ENCODE peak calls at places on chromosomes 1 and 21, in ten cellular contexts. E is left cardiac atrium; O is left colon; M is activated T-helper 1 cell treated with Interleukin-2 at 50 U/mL for 16 hours; Q is fibroblast of mammary gland; W is CD8-positive, alpha-beta T cell; L is RWPE2; K is effector memory CD4-positive, alpha-beta T cell; Z is erythroblast; T is upper lobe of right lung. A is an unnamed sample.
A peak's percentile ranks its signal among the peaks of the same experiment; 100 is the strongest.

GRCh38 chr1:30044745-30045144 is 678.6 kb downstream of the MATN1 start:
- DNase-seq in W (no peak), L (no peak), T (no peak), E (no peak), M (no peak), Q (no peak), K (no peak), O (no peak), Z (no peak), A (no peak)

GRCh38 chr1:244067893-244068292 is 16.8 kb downstream of the ZBTB18 start:
- DNase-seq in E (no peak), W (no peak), O (no peak), K (no peak), Z (no peak), L (no peak), T (no peak), M (no peak), Q (peak; percentile 22), A (no peak)

GRCh38 chr21:41726630-41726969 is 40.3 kb downstream of the RIPK4 start:
- DNase-seq in Q (no peak), K (no peak), M (no peak), E (no peak), Z (no peak), T (no peak), O (no peak), L (no peak), W (no peak), A (no peak)

GRCh38 chr1:23533288-23534130 is 2.5 kb upstream of the E2F2 start:
- DNase-seq in W (no peak), K (no peak), O (no peak), Q (no peak), L (no peak), E (no peak), T (no peak), Z (no peak), M (no peak), A (no peak)

GRCh38 chr1:245752551-245752950 is 597.8 kb downstream of the KIF26B start:
- DNase-seq in E (no peak), T (no peak), Q (no peak), M (no peak), K (no peak), O (no peak), W (no peak), L (no peak), Z (no peak), A (no peak)

GRCh38 chr1:27634166-27634981 is 611 bp downstream of the FGR start:
- DNase-seq in K (peak; percentile 46), Z (no peak), L (no peak), T (peak; percentile 83), E (peak; percentile 79), M (peak; percentile 38), O (no peak), W (no peak), Q (no peak), A (no peak)

GRCh38 chr1:154557939-154558609 is 388 bp downstream of the UBE2Q1 start:
- DNase-seq in Q (peak; percentile 18), E (peak; percentile 70), W (peak; percentile 10), T (peak; percentile 85), M (no peak), L (no peak), O (peak; percentile 42), K (peak; percentile 37), Z (peak; percentile 66), A (peak; percentile 26)

GRCh38 chr1:117387060-117387633 is 19.9 kb downstream of the MAN1A2 start:
- DNase-seq in E (no peak), K (no peak), T (no peak), L (no peak), Q (no peak), Z (peak; percentile 5), W (no peak), M (no peak), O (no peak), A (no peak)

GRCh38 chr1:235553063-235553675 is 48.9 kb upstream of the B3GALNT2 start:
- DNase-seq in O (no peak), Q (no peak), Z (no peak), W (no peak), E (no peak), T (no peak), K (no peak), M (no peak), L (no peak), A (peak; percentile 66)

GRCh38 chr1:205344010-205344808 is 12.5 kb downstream of the KLHDC8A start:
- DNase-seq in Q (no peak), W (no peak), M (peak; percentile 13), O (peak; percentile 38), Z (peak; percentile 87), E (no peak), T (peak; percentile 75), K (no peak), L (no peak), A (no peak)

GRCh38 chr21:23249760-23250159 is 2251.6 kb downstream of the NCAM2 start:
- DNase-seq in Q (no peak), L (no peak), W (no peak), T (no peak), Z (no peak), O (no peak), K (no peak), M (no peak), E (no peak), A (no peak)

GRCh38 chr1:165845992-165846748 is 18.8 kb downstream of the UCK2 start:
- DNase-seq in L (no peak), O (no peak), T (no peak), E (no peak), Q (no peak), M (no peak), Z (peak; percentile 26), W (no peak), K (no peak), A (no peak)

GRCh38 chr1:223204424-223204823 is 61.4 kb upstream of the TLR5 start:
- DNase-seq in E (no peak), T (no peak), M (no peak), O (no peak), W (no peak), K (no peak), L (no peak), Z (no peak), Q (no peak), A (no peak)

GRCh38 chr1:26360051-26360806 is 6.3 kb upstream of the CRYBG2 start:
- DNase-seq in W (no peak), Q (no peak), T (no peak), L (no peak), O (peak; percentile 68), E (no peak), K (peak; percentile 70), Z (peak; percentile 14), M (peak; percentile 33), A (no peak)

GRCh38 chr1:157098519-157098918 is 1.1 kb downstream of the ETV3L start:
- DNase-seq in O (no peak), T (peak; percentile 56), Z (no peak), E (no peak), Q (no peak), K (no peak), M (no peak), L (no peak), W (no peak), A (no peak)

GRCh38 chr1:109373051-109373593 is 24.6 kb downstream of the SORT1 start:
- DNase-seq in Z (no peak), K (no peak), T (no peak), W (no peak), L (no peak), E (no peak), O (no peak), M (no peak), Q (no peak), A (no peak)

GRCh38 chr1:185279571-185279970 is 37.5 kb downstream of the IVNS1ABP start:
- DNase-seq in M (no peak), Z (no peak), Q (peak; percentile 62), L (no peak), E (no peak), O (no peak), W (no peak), T (no peak), K (no peak), A (no peak)

GRCh38 chr1:231357831-231358354 is 19.8 kb downstream of the SPRTN start:
- DNase-seq in Q (peak; percentile 88), E (peak; percentile 23), O (no peak), L (no peak), W (no peak), Z (peak; percentile 77), T (no peak), M (no peak), K (no peak), A (peak; percentile 62)

GRCh38 chr1:90452491-90452890 is 264.6 kb downstream of the BARHL2 start:
- DNase-seq in O (no peak), L (no peak), W (no peak), K (no peak), Q (no peak), T (no peak), M (no peak), E (no peak), Z (no peak), A (no peak)

GRCh38 chr21:41368361-41369104 is 6.7 kb downstream of the MX2 start:
- DNase-seq in Q (no peak), M (no peak), K (no peak), T (no peak), E (no peak), W (no peak), O (no peak), L (no peak), Z (no peak), A (no peak)

GRCh38 chr1:233114159-233114558 is 163.7 kb downstream of the NTPCR start:
- DNase-seq in T (no peak), O (no peak), M (no peak), W (no peak), Z (no peak), K (no peak), E (no peak), L (no peak), Q (peak; percentile 69), A (no peak)

GRCh38 chr21:45334591-45335081 is 46.9 kb upstream of the POFUT2 start:
- DNase-seq in M (no peak), L (peak; percentile 43), E (peak; percentile 7), W (no peak), Q (no peak), K (no peak), O (no peak), T (peak; percentile 46), Z (no peak), A (no peak)

GRCh38 chr1:111743679-111744101 is 4.5 kb upstream of the INKA2 start:
- DNase-seq in L (no peak), M (no peak), T (no peak), Q (peak; percentile 62), E (no peak), K (no peak), Z (peak; percentile 65), O (no peak), W (no peak), A (no peak)

A was measured in prostate gland.